ENCODE peak calls at places on chromosomes 1 and 21, in seven cellular contexts. O is hepatocyte, V is neural progenitor cell, M is lower lobe of right lung, Z is uterus, X is gastrocnemius medialis, Y is HCT116. R is an unnamed sample. For H3K27me3 and H3K9me3, the result is how much of the 10 kb centered on the place peaks cover.

GRCh38 chr1:105100102-105100501 is 1350.4 kb downstream of the AMY1C start:
- DNase-seq in X (no peak), Y (no peak), V (no peak), O (no peak), Z (no peak), M (no peak), R (no peak)

GRCh38 chr1:209607102-209607794 is 23.7 kb downstream of the CAMK1G start:
- DNase-seq in V (no peak), Z (no peak), Y (no peak), M (no peak), O (peak), X (no peak), R (no peak)

GRCh38 chr1:202623075-202623474 is 87.2 kb downstream of the SYT2 start:
- DNase-seq in X (peak), Y (no peak), M (no peak), Z (peak), V (no peak), O (peak), R (peak)

GRCh38 chr1:78779831-78780230 is 130.2 kb downstream of the IFI44 start:
- DNase-seq in M (no peak), X (no peak), O (no peak), V (no peak), Z (no peak), Y (no peak), R (no peak)

GRCh38 chr1:3924186-3924815 is 24.2 kb upstream of the C1orf174 start:
- DNase-seq in O (no peak), Z (no peak), Y (no peak), M (peak), X (no peak), V (no peak), R (no peak)

GRCh38 chr1:91752324-91752723 is 133.6 kb downstream of the TGFBR3 start:
- DNase-seq in V (no peak), Y (no peak), M (no peak), X (no peak), O (no peak), Z (no peak), R (no peak)

GRCh38 chr21:33185852-33186251 is 43.9 kb upstream of the IFNAR2 start:
- DNase-seq in O (no peak), Y (no peak), M (no peak), Z (no peak), V (no peak), X (no peak), R (no peak)

GRCh38 chr1:29852248-29852647 is 615.9 kb downstream of the PTPRU start:
- DNase-seq in X (no peak), M (no peak), Z (no peak), V (no peak), O (no peak), Y (no peak), R (no peak)

GRCh38 chr1:228022571-228023293 is 15.9 kb downstream of the WNT3A start:
- DNase-seq in O (no peak), X (no peak), Y (no peak), V (no peak), Z (no peak), M (peak), R (no peak)

GRCh38 chr1:28682840-28683239 is 14.3 kb downstream of the GMEB1 start:
- DNase-seq in Z (no peak), Y (no peak), M (no peak), O (no peak), X (no peak), V (no peak), R (no peak)

GRCh38 chr1:68788762-68789161 is 291.9 kb upstream of the DEPDC1 start:
- DNase-seq in Y (no peak), M (no peak), Z (no peak), X (no peak), V (no peak), O (no peak), R (no peak)

GRCh38 chr1:145961109-145961424 is 3.2 kb upstream of the LIX1L start:
- DNase-seq in Y (no peak), X (no peak), V (no peak), M (no peak), O (no peak), Z (no peak), R (no peak)

GRCh38 chr1:38728176-38728908 is 131.2 kb downstream of the RRAGC start:
- DNase-seq in V (peak), M (no peak), X (no peak), Z (peak), Y (no peak), O (peak), R (peak)

GRCh38 chr1:37286881-37287280 is 187.5 kb upstream of the ZC3H12A start:
- DNase-seq in Y (no peak), V (no peak), O (no peak), X (no peak), Z (no peak), M (no peak), R (no peak)

GRCh38 chr1:30120268-30121000 is 603.0 kb downstream of the MATN1 start:
- DNase-seq in M (no peak), V (no peak), O (no peak), X (no peak), Y (no peak), Z (peak), R (no peak)

GRCh38 chr1:156487862-156488261 is 12.7 kb downstream of the MEF2D start:
- DNase-seq in X (peak), O (no peak), Y (no peak), V (no peak), Z (no peak), M (no peak), R (no peak)

GRCh38 chr1:117609471-117609911 is 3.6 kb downstream of the TENT5C start:
- DNase-seq in X (peak), V (no peak), M (no peak), O (no peak), Z (peak), Y (no peak), R (peak)

DNA sequence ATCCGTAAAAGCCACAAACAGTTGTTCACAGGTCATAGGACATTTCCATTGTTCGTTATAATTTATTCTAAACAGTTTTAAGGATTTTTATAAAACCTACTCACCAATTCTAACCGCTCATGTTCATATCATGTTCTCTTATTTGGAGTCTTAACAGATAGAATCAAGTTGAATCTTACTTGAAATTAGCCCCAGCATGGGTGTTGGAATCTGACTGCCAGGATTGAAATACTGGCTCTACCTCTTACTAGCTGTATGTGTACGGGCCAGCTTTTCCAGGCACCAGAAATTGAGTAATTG is 78.2 kb upstream of the GPR88 start:
- DNase-seq in Y (no peak), V (no peak), M (no peak), X (no peak), Z (no peak), O (no peak), R (no peak)
- TF ChIP-seq CTCF in Y (no peak), V (no peak), M (no peak), X (no peak), Z (no peak), O (no peak), R (no peak)

GRCh38 chr1:181548491-181548890 is 65.2 kb downstream of the CACNA1E start:
- DNase-seq in Z (no peak), O (no peak), Y (no peak), M (no peak), V (no peak), X (no peak), R (no peak)

GRCh38 chr1:181551249-181551648 is 67.9 kb downstream of the CACNA1E start:
- DNase-seq in V (peak), Y (no peak), M (no peak), X (no peak), Z (no peak), O (peak), R (no peak)

GRCh38 chr1:181541458-181541857 is 58.1 kb downstream of the CACNA1E start:
- DNase-seq in X (no peak), V (no peak), Z (no peak), Y (no peak), M (no peak), O (no peak), R (no peak)

GRCh38 chr1:181541947-181542346 is 58.6 kb downstream of the CACNA1E start:
- DNase-seq in M (no peak), Y (no peak), O (peak), X (no peak), V (no peak), Z (no peak), R (no peak)

DNA sequence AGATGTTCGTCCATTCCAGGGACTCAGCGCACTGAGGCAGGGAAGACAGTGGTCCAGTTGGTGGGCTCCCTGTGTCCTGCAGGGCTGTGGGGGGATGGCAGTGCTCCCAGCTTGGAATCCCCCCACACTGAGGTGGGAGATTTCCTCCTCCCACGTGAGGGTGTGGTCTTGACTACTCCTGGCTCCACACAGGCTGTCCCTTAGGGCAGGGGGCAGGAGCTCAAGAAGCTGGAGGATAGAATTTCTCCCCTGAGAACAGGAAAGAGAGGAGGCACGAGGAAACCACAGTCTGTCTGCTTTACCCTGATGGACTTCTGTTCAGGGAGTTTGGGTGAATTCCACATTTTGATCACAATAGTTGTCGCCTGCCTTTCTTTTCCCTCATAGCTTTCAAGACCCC is 62.1 kb downstream of the CACNA1E start:
- DNase-seq in Z (no peak), V (no peak), X (no peak), M (no peak), O (no peak), Y (no peak), R (no peak)
- H3K27me3 ChIP-seq in Z (under half), V (under half), X (under half), M (under half), O (under half), Y (half or more), R (under half)

GRCh38 chr1:49160677-49161076 is 384.0 kb upstream of the BEND5 start:
- DNase-seq in V (no peak), M (no peak), O (no peak), Z (no peak), Y (no peak), X (no peak), R (no peak)

GRCh38 chr1:49163041-49163440 is 386.4 kb upstream of the BEND5 start:
- DNase-seq in Z (no peak), Y (no peak), X (no peak), O (no peak), M (no peak), V (no peak), R (no peak)
- H3K9me3 ChIP-seq in Z (under half), Y (under half), X (under half), O (under half), M (under half), V (under half), R (under half)

GRCh38 chr1:15426492-15427279 is 11.6 kb upstream of the CTRC start:
- DNase-seq in O (peak), X (no peak), Y (no peak), Z (peak), M (no peak), V (no peak), R (no peak)
- TF ChIP-seq CTCF in O (no peak), X (no peak), Y (no peak), Z (peak), M (peak), V (no peak), R (no peak)

DNA sequence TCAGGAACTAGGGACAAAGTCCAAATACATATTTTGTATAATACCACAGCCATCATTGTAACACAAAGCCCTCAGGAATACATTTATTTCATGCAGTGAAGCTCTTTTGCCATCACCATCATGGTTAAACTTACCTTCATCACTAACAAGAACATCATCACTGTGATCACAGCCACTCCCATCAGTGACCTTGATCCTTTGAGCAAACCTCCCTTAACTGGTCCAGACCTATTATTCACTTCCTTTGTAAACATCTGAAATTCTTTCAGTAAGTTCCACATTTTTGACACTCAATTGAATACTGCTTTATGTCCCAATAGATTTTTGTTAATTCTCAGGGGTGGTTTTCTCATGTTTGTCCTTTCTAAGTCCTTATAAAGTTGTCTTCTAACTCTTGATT is 16.2 kb upstream of the KPRP start:
- DNase-seq in M (no peak), V (no peak), O (no peak), Y (no peak), X (no peak), Z (no peak), R (no peak)
- H3K27me3 ChIP-seq in M (under half), V (under half), O (under half), Y (under half), X (under half), Z (under half), R (under half)

GRCh38 chr1:212595787-212596714 is 12.5 kb upstream of the ATF3 start:
- DNase-seq in O (peak), Z (no peak), M (no peak), X (no peak), V (no peak), Y (peak), R (no peak)

GRCh38 chr1:212596798-212597197 is 11.8 kb upstream of the ATF3 start:
- DNase-seq in Z (no peak), O (no peak), V (no peak), Y (no peak), M (no peak), X (no peak), R (no peak)

GRCh38 chr1:212593696-212594335 is 14.7 kb upstream of the ATF3 start:
- DNase-seq in Z (no peak), V (no peak), O (no peak), X (no peak), Y (no peak), M (no peak), R (no peak)

GRCh38 chr1:212595229-212595628 is 13.3 kb upstream of the ATF3 start:
- DNase-seq in Z (no peak), M (no peak), O (no peak), V (no peak), Y (no peak), X (no peak), R (no peak)

DNA sequence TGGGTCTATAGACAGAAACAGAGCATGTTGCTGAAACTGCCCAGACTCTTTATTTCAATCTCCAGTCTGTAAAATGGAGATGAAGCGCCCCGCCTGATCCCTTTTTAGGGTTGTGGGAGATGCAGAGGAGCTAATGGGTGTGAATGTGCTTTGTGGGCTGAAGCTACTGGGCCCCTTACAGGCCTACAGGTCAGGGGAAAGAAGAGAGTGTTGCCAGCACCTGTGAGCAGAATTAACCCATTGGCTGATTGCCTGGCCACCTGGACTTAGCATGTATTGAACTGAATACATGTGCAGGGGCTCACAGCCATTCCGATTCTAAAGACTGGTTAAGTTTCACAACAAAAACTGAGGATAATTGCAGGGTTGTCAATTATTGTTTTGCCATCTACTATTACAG is 13.9 kb upstream of the ATF3 start:
- DNase-seq in O (no peak), M (no peak), Y (no peak), X (no peak), Z (no peak), V (no peak), R (no peak)
- H3K9me3 ChIP-seq in O (under half), M (under half), Y (under half), X (under half), Z (under half), V (under half), R (under half)

GRCh38 chr1:26530898-26531598 is 1.5 kb downstream of the RPS6KA1 start:
- DNase-seq in Y (peak), V (peak), M (peak), O (peak), Z (no peak), X (no peak), R (no peak)
- TF ChIP-seq CTCF in Y (peak), V (peak), M (peak), O (peak), Z (no peak), X (no peak), R (no peak)

R was measured in psoas muscle.